ENCODE peak calls at places on chromosomes 16 and 17, in six cellular contexts. K is amygdala; F is cardiac fibroblast; Y is right cardiac atrium; O is activated CD4-positive, alpha-beta T cell treated with anti-CD3 and anti-CD28 coated beads for 36 hours; Q is GM12892. D is an unnamed sample.

GRCh38 chr17:41870097-41870496 is 4.9 kb upstream of the KLHL11 start:
- DNase-seq in K (no peak), F (no peak), Y (no peak), O (no peak), Q (no peak), D (no peak)

GRCh38 chr16:11190585-11191565 is 65.1 kb downstream of the SOCS1 start:
- DNase-seq in K (no peak), F (peak; percentile 67), Y (no peak), O (peak; percentile 44), Q (no peak), D (no peak)

GRCh38 chr16:10098991-10099390 is 83.2 kb downstream of the GRIN2A start:
- DNase-seq in K (no peak), F (peak; percentile 26), Y (no peak), O (no peak), Q (no peak), D (no peak)

GRCh38 chr16:84689126-84689525 is 10.7 kb upstream of the USP10 start:
- DNase-seq in K (no peak), F (peak; percentile 97), Y (no peak), O (no peak), Q (no peak), D (no peak)

GRCh38 chr17:82551779-82552457 is 32.4 kb downstream of the FOXK2 start:
- DNase-seq in K (peak; percentile 58), F (peak; percentile 75), Y (peak; percentile 88), O (peak; percentile 90), Q (peak; percentile 88), D (peak; percentile 87)

GRCh38 chr16:88339926-88340754 is 42.6 kb upstream of the ZNF469 start:
- DNase-seq in K (no peak), F (no peak), Y (no peak), O (no peak), Q (no peak), D (no peak)

GRCh38 chr17:49495842-49496182 is 719 bp downstream of the NGFR start:
- DNase-seq in K (no peak), F (no peak), Y (peak; percentile 76), O (peak; percentile 15), Q (no peak), D (no peak)

GRCh38 chr16:57803413-57803990 is 1.2 kb upstream of the KIFC3 start:
- DNase-seq in K (no peak), F (no peak), Y (peak; percentile 82), O (no peak), Q (no peak), D (no peak)

GRCh38 chr17:27944546-27945332 is 51.6 kb upstream of the LYRM9 start:
- DNase-seq in K (no peak), F (no peak), Y (no peak), O (no peak), Q (no peak), D (no peak)

GRCh38 chr16:15874745-15875314 is 13.6 kb downstream of the CEP20 start:
- DNase-seq in K (peak; percentile 5), F (peak; percentile 83), Y (peak; percentile 60), O (peak; percentile 38), Q (no peak), D (no peak)

GRCh38 chr16:63361032-63361624 is 1324.9 kb upstream of the CDH8 start:
- DNase-seq in K (no peak), F (peak; percentile 76), Y (no peak), O (peak; percentile 3), Q (no peak), D (no peak)

D was measured in Right ventricle myocardium inferior.